ENCODE peak calls at places on chromosome 4, in six cellular contexts. I, F, W, S, Z and C are unnamed samples.

GRCh38 chr4:16582526-16582925 is 315.9 kb downstream of the LDB2 start:
- DNase-seq in S (no peak), Z (no peak), F (no peak), I (no peak), W (no peak), C (no peak)

GRCh38 chr4:175891863-175892262 is 79.8 kb upstream of the GPM6A start:
- DNase-seq in F (no peak), S (no peak), I (no peak), Z (peak; percentile 12), W (no peak), C (no peak)

GRCh38 chr4:98352403-98352802 is 91.2 kb downstream of the RAP1GDS1 start:
- DNase-seq in I (no peak), Z (peak; percentile 46), S (no peak), F (no peak), W (no peak), C (no peak)

GRCh38 chr4:150217804-150218203 is 139.6 kb downstream of the DCLK2 start:
- DNase-seq in S (no peak), F (no peak), Z (no peak), W (no peak), I (no peak), C (no peak)

GRCh38 chr4:145979160-145979559 is 40.5 kb upstream of the ZNF827 start:
- DNase-seq in I (no peak), S (no peak), Z (no peak), W (no peak), F (no peak), C (no peak)

GRCh38 chr4:159297088-159297487 is 194.2 kb downstream of the RAPGEF2 start:
- DNase-seq in W (no peak), S (no peak), Z (no peak), F (no peak), I (no peak), C (no peak)

GRCh38 chr4:179325181-179325580 is 1882.9 kb upstream of the AGA start:
- DNase-seq in S (no peak), W (no peak), F (no peak), Z (no peak), I (no peak), C (no peak)

GRCh38 chr4:38442073-38442788 is 221.8 kb upstream of the KLF3 start:
- DNase-seq in Z (no peak), I (no peak), F (no peak), S (no peak), W (no peak), C (no peak)

GRCh38 chr4:13653356-13653755 is 25.8 kb upstream of the BOD1L1 start:
- DNase-seq in W (no peak), F (no peak), Z (no peak), S (no peak), I (no peak), C (no peak)

GRCh38 chr4:33160126-33160525 is 2440.0 kb downstream of the PCDH7 start:
- DNase-seq in I (no peak), Z (peak; percentile 81), S (no peak), F (no peak), W (peak; percentile 35), C (no peak)

GRCh38 chr4:153296424-153296823 is 48.1 kb upstream of the MND1 start:
- DNase-seq in S (no peak), I (no peak), Z (peak; percentile 35), F (no peak), W (peak; percentile 66), C (no peak)

GRCh38 chr4:68498413-68499007 is 51.2 kb downstream of the TMPRSS11E start:
- DNase-seq in Z (peak; percentile 75), W (peak; percentile 9), I (no peak), F (no peak), S (peak; percentile 77), C (peak; percentile 26)

GRCh38 chr4:164866817-164867490 is 10.0 kb upstream of the APELA start:
- DNase-seq in F (no peak), S (no peak), I (no peak), W (peak; percentile 3), Z (no peak), C (no peak)